ENCODE peak calls at places on chromosomes 16 and 17, in ten cellular contexts. One of them, this sample, is unnamed.

GRCh38 chr17:79915850-79916430 is 76.7 kb upstream of the CBX4 start:
- DNase-seq in epithelial cell of proximal tubule: no peak
- DNase-seq in glutamatergic neuron: no peak
- DNase-seq in Panc1: no peak
- DNase-seq in astrocyte of the spinal cord: no peak
- DNase-seq in mucosa of descending colon: peak; percentile 80
- DNase-seq in colonic mucosa: peak; percentile 83
- DNase-seq in B cell: peak; percentile 59
- DNase-seq in PC-3: peak; percentile 80
- DNase-seq in lower leg skin: no peak
- DNase-seq in this sample: no peak

GRCh38 chr17:67359960-67360817 is 6.2 kb downstream of the PSMD12 start:
- DNase-seq in epithelial cell of proximal tubule: no peak
- DNase-seq in glutamatergic neuron: no peak
- DNase-seq in Panc1: no peak
- DNase-seq in astrocyte of the spinal cord: peak; percentile 35
- DNase-seq in mucosa of descending colon: no peak
- DNase-seq in colonic mucosa: no peak
- DNase-seq in B cell: no peak
- DNase-seq in PC-3: peak; percentile 55
- DNase-seq in lower leg skin: no peak
- DNase-seq in this sample: no peak

GRCh38 chr17:74943808-74944522 is 8.3 kb downstream of the OTOP3 start:
- DNase-seq in epithelial cell of proximal tubule: no peak
- DNase-seq in glutamatergic neuron: no peak
- DNase-seq in Panc1: no peak
- DNase-seq in astrocyte of the spinal cord: no peak
- DNase-seq in mucosa of descending colon: peak; percentile 50
- DNase-seq in colonic mucosa: no peak
- DNase-seq in B cell: no peak
- DNase-seq in PC-3: peak; percentile 98
- DNase-seq in lower leg skin: peak; percentile 37
- DNase-seq in this sample: no peak

GRCh38 chr17:36514856-36515255 is 19.8 kb downstream of the MYO19 start:
- DNase-seq in epithelial cell of proximal tubule: no peak
- DNase-seq in glutamatergic neuron: no peak
- DNase-seq in Panc1: no peak
- DNase-seq in astrocyte of the spinal cord: no peak
- DNase-seq in mucosa of descending colon: no peak
- DNase-seq in colonic mucosa: no peak
- DNase-seq in B cell: no peak
- DNase-seq in PC-3: no peak
- DNase-seq in lower leg skin: no peak
- DNase-seq in this sample: no peak

GRCh38 chr17:17484451-17484899 is 7.7 kb downstream of the MED9 start:
- DNase-seq in epithelial cell of proximal tubule: no peak
- DNase-seq in glutamatergic neuron: no peak
- DNase-seq in Panc1: no peak
- DNase-seq in astrocyte of the spinal cord: no peak
- DNase-seq in mucosa of descending colon: no peak
- DNase-seq in colonic mucosa: no peak
- DNase-seq in B cell: no peak
- DNase-seq in PC-3: no peak
- DNase-seq in lower leg skin: no peak
- DNase-seq in this sample: no peak

GRCh38 chr17:77863814-77864161 is 94.7 kb upstream of the TNRC6C start:
- DNase-seq in epithelial cell of proximal tubule: no peak
- DNase-seq in glutamatergic neuron: peak; percentile 70
- DNase-seq in Panc1: no peak
- DNase-seq in astrocyte of the spinal cord: no peak
- DNase-seq in mucosa of descending colon: peak; percentile 75
- DNase-seq in colonic mucosa: peak; percentile 80
- DNase-seq in B cell: no peak
- DNase-seq in PC-3: no peak
- DNase-seq in lower leg skin: peak; percentile 43
- DNase-seq in this sample: no peak

GRCh38 chr16:84922351-84923135 is 88.8 kb downstream of the ZDHHC7 start:
- DNase-seq in epithelial cell of proximal tubule: no peak
- DNase-seq in glutamatergic neuron: peak; percentile 89
- DNase-seq in Panc1: no peak
- DNase-seq in astrocyte of the spinal cord: no peak
- DNase-seq in mucosa of descending colon: peak; percentile 55
- DNase-seq in colonic mucosa: peak; percentile 49
- DNase-seq in B cell: no peak
- DNase-seq in PC-3: no peak
- DNase-seq in lower leg skin: no peak
- DNase-seq in this sample: no peak

GRCh38 chr17:75719732-75720131 is 1.5 kb upstream of the ITGB4 start:
- DNase-seq in epithelial cell of proximal tubule: no peak
- DNase-seq in glutamatergic neuron: no peak
- DNase-seq in Panc1: no peak
- DNase-seq in astrocyte of the spinal cord: no peak
- DNase-seq in mucosa of descending colon: no peak
- DNase-seq in colonic mucosa: no peak
- DNase-seq in B cell: no peak
- DNase-seq in PC-3: peak; percentile 25
- DNase-seq in lower leg skin: no peak
- DNase-seq in this sample: no peak

GRCh38 chr17:28925912-28926365 is 23.1 kb upstream of the DHRS13 start:
- DNase-seq in epithelial cell of proximal tubule: no peak
- DNase-seq in glutamatergic neuron: no peak
- DNase-seq in Panc1: peak; percentile 65
- DNase-seq in astrocyte of the spinal cord: peak; percentile 83
- DNase-seq in mucosa of descending colon: no peak
- DNase-seq in colonic mucosa: no peak
- DNase-seq in B cell: no peak
- DNase-seq in PC-3: peak; percentile 74
- DNase-seq in lower leg skin: no peak
- DNase-seq in this sample: peak; percentile 49

GRCh38 chr16:89319883-89320716 is 102.6 kb downstream of the ZNF778 start:
- DNase-seq in epithelial cell of proximal tubule: no peak
- DNase-seq in glutamatergic neuron: peak; percentile 58
- DNase-seq in Panc1: no peak
- DNase-seq in astrocyte of the spinal cord: peak; percentile 89
- DNase-seq in mucosa of descending colon: no peak
- DNase-seq in colonic mucosa: no peak
- DNase-seq in B cell: no peak
- DNase-seq in PC-3: peak; percentile 89
- DNase-seq in lower leg skin: no peak
- DNase-seq in this sample: peak; percentile 70

GRCh38 chr16:17657037-17657436 is 186.3 kb upstream of the XYLT1 start:
- DNase-seq in epithelial cell of proximal tubule: no peak
- DNase-seq in glutamatergic neuron: peak; percentile 22
- DNase-seq in Panc1: no peak
- DNase-seq in astrocyte of the spinal cord: no peak
- DNase-seq in mucosa of descending colon: no peak
- DNase-seq in colonic mucosa: no peak
- DNase-seq in B cell: no peak
- DNase-seq in PC-3: no peak
- DNase-seq in lower leg skin: no peak
- DNase-seq in this sample: no peak

GRCh38 chr17:2815781-2816185 is 19.5 kb downstream of the RAP1GAP2 start:
- DNase-seq in epithelial cell of proximal tubule: no peak
- DNase-seq in glutamatergic neuron: no peak
- DNase-seq in Panc1: no peak
- DNase-seq in astrocyte of the spinal cord: no peak
- DNase-seq in mucosa of descending colon: no peak
- DNase-seq in colonic mucosa: no peak
- DNase-seq in B cell: no peak
- DNase-seq in PC-3: peak; percentile 9
- DNase-seq in lower leg skin: no peak
- DNase-seq in this sample: no peak

GRCh38 chr16:89864421-89864820 is 9.0 kb upstream of the TCF25 start:
- DNase-seq in epithelial cell of proximal tubule: no peak
- DNase-seq in glutamatergic neuron: no peak
- DNase-seq in Panc1: no peak
- DNase-seq in astrocyte of the spinal cord: peak; percentile 12
- DNase-seq in mucosa of descending colon: no peak
- DNase-seq in colonic mucosa: no peak
- DNase-seq in B cell: no peak
- DNase-seq in PC-3: peak; percentile 59
- DNase-seq in lower leg skin: no peak
- DNase-seq in this sample: no peak

GRCh38 chr16:4882261-4882632 is 35.0 kb downstream of the UBN1 start:
- DNase-seq in epithelial cell of proximal tubule: no peak
- DNase-seq in glutamatergic neuron: no peak
- DNase-seq in Panc1: no peak
- DNase-seq in astrocyte of the spinal cord: peak; percentile 63
- DNase-seq in mucosa of descending colon: peak; percentile 16
- DNase-seq in colonic mucosa: no peak
- DNase-seq in B cell: no peak
- DNase-seq in PC-3: peak; percentile 39
- DNase-seq in lower leg skin: no peak
- DNase-seq in this sample: no peak

GRCh38 chr16:91484-91883 is 13.5 kb downstream of the MPG start:
- DNase-seq in epithelial cell of proximal tubule: no peak
- DNase-seq in glutamatergic neuron: no peak
- DNase-seq in Panc1: no peak
- DNase-seq in astrocyte of the spinal cord: peak; percentile 72
- DNase-seq in mucosa of descending colon: no peak
- DNase-seq in colonic mucosa: no peak
- DNase-seq in B cell: no peak
- DNase-seq in PC-3: no peak
- DNase-seq in lower leg skin: no peak
- DNase-seq in this sample: no peak

GRCh38 chr17:13409455-13409854 is 192.3 kb downstream of the HS3ST3A1 start:
- DNase-seq in epithelial cell of proximal tubule: no peak
- DNase-seq in glutamatergic neuron: no peak
- DNase-seq in Panc1: no peak
- DNase-seq in astrocyte of the spinal cord: no peak
- DNase-seq in mucosa of descending colon: no peak
- DNase-seq in colonic mucosa: no peak
- DNase-seq in B cell: no peak
- DNase-seq in PC-3: no peak
- DNase-seq in lower leg skin: no peak
- DNase-seq in this sample: no peak

GRCh38 chr17:34413443-34414076 is 50.5 kb upstream of the CCL1 start:
- DNase-seq in epithelial cell of proximal tubule: no peak
- DNase-seq in glutamatergic neuron: no peak
- DNase-seq in Panc1: no peak
- DNase-seq in astrocyte of the spinal cord: no peak
- DNase-seq in mucosa of descending colon: no peak
- DNase-seq in colonic mucosa: no peak
- DNase-seq in B cell: no peak
- DNase-seq in PC-3: no peak
- DNase-seq in lower leg skin: no peak
- DNase-seq in this sample: no peak
- TF ChIP-seq CTCF in epithelial cell of proximal tubule: no peak
- TF ChIP-seq CTCF in glutamatergic neuron: no peak
- TF ChIP-seq CTCF in Panc1: no peak
- TF ChIP-seq CTCF in astrocyte of the spinal cord: no peak
- TF ChIP-seq CTCF in mucosa of descending colon: no peak
- TF ChIP-seq CTCF in colonic mucosa: no peak
- TF ChIP-seq CTCF in B cell: no peak
- TF ChIP-seq CTCF in PC-3: no peak
- TF ChIP-seq CTCF in lower leg skin: no peak
- TF ChIP-seq CTCF in this sample: no peak

DNA sequence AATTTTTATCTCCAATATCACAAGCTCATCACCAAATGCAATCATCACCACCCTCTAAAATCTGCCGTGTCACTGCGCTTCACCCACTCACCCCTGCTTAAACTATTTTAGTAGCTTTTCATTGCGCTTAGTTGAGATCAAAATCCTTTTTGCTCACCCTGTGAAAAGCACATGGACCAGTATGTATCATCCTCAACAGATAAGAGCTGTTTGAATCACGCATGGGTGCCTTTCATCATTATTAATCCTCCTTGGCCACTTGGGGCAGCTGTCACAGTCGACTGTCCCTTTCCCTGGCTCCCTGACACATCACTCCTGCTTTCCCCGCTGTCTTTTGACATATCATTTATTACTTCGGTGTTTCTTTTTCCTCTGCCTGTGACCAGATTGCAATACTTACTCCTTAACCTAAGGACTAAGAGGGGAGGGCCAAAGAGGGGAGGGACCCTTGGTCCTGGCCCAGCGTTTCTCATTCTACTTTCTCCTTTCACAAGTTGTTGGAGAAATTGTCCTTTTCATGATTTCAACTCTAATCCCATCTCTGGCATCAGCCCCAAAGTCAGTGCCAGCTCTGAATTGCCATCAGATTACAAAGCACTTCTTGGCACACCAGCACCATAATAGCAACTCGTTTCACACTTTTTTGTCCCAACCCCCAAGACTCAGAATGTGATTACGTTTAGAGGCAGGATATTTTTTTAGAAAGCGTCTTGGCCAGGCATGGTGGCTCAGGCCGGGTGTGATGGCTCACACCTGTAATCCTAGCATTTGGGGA is 8.6 kb upstream of the KDM6B start:
- DNase-seq in epithelial cell of proximal tubule: no peak
- DNase-seq in glutamatergic neuron: no peak
- DNase-seq in Panc1: no peak
- DNase-seq in astrocyte of the spinal cord: no peak
- DNase-seq in mucosa of descending colon: no peak
- DNase-seq in colonic mucosa: no peak
- DNase-seq in B cell: no peak
- DNase-seq in PC-3: peak; percentile 11
- DNase-seq in lower leg skin: no peak
- DNase-seq in this sample: no peak
- TF ChIP-seq CTCF in epithelial cell of proximal tubule: peak; percentile 27
- TF ChIP-seq CTCF in glutamatergic neuron: no peak
- TF ChIP-seq CTCF in Panc1: peak; percentile 47
- TF ChIP-seq CTCF in astrocyte of the spinal cord: no peak
- TF ChIP-seq CTCF in mucosa of descending colon: no peak
- TF ChIP-seq CTCF in colonic mucosa: no peak
- TF ChIP-seq CTCF in B cell: no peak
- TF ChIP-seq CTCF in PC-3: peak; percentile 29
- TF ChIP-seq CTCF in lower leg skin: no peak
- TF ChIP-seq CTCF in this sample: no peak

DNA sequence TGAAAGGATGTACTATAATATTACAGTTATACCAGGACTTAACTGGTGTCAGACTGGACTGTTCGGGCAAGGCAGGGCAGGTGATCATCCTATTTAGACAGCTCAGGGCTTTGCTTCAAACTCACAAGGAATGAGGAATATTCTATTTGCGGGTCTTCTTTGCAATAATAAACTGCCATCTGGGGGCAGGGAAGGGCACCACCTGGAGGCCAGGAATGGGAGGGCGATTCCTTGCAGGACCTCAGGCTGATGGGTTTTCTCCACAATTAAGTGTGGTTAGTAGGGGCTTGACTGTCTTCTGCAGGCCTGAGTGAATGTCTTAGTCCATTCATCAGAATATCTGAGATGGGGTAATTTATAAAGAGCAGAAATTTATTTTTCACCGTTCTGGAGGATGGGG is 424.1 kb downstream of the CA10 start:
- DNase-seq in epithelial cell of proximal tubule: no peak
- DNase-seq in glutamatergic neuron: peak; percentile 61
- DNase-seq in Panc1: no peak
- DNase-seq in astrocyte of the spinal cord: no peak
- DNase-seq in mucosa of descending colon: peak; percentile 6
- DNase-seq in colonic mucosa: peak; percentile 18
- DNase-seq in B cell: no peak
- DNase-seq in PC-3: peak; percentile 45
- DNase-seq in lower leg skin: no peak
- DNase-seq in this sample: no peak
- TF ChIP-seq CTCF in epithelial cell of proximal tubule: peak; percentile 62
- TF ChIP-seq CTCF in glutamatergic neuron: peak; percentile 71
- TF ChIP-seq CTCF in Panc1: peak; percentile 53
- TF ChIP-seq CTCF in astrocyte of the spinal cord: peak; percentile 30
- TF ChIP-seq CTCF in mucosa of descending colon: peak; percentile 21
- TF ChIP-seq CTCF in colonic mucosa: no peak
- TF ChIP-seq CTCF in B cell: no peak
- TF ChIP-seq CTCF in PC-3: peak; percentile 84
- TF ChIP-seq CTCF in lower leg skin: no peak
- TF ChIP-seq CTCF in this sample: peak; percentile 26

GRCh38 chr17:39169518-39169917 is 3.6 kb upstream of the ARL5C start:
- DNase-seq in epithelial cell of proximal tubule: no peak
- DNase-seq in glutamatergic neuron: no peak
- DNase-seq in Panc1: no peak
- DNase-seq in astrocyte of the spinal cord: no peak
- DNase-seq in mucosa of descending colon: no peak
- DNase-seq in colonic mucosa: no peak
- DNase-seq in B cell: no peak
- DNase-seq in PC-3: no peak
- DNase-seq in lower leg skin: no peak
- DNase-seq in this sample: no peak
- TF ChIP-seq CTCF in epithelial cell of proximal tubule: no peak
- TF ChIP-seq CTCF in glutamatergic neuron: no peak
- TF ChIP-seq CTCF in Panc1: no peak
- TF ChIP-seq CTCF in astrocyte of the spinal cord: no peak
- TF ChIP-seq CTCF in mucosa of descending colon: no peak
- TF ChIP-seq CTCF in colonic mucosa: no peak
- TF ChIP-seq CTCF in B cell: no peak
- TF ChIP-seq CTCF in PC-3: no peak
- TF ChIP-seq CTCF in lower leg skin: no peak
- TF ChIP-seq CTCF in this sample: no peak